ENCODE peak calls at places on chromosomes 13 and 19, in ten cellular contexts. M, I, Y, B, F, P, W, H, S and J are unnamed samples.

GRCh38 chr13:64551755-64552154 is 2678.4 kb downstream of the PCDH9 start:
- DNase-seq in M (no peak), I (no peak), Y (peak; percentile 78), B (no peak), F (no peak), P (no peak), W (no peak), H (peak; percentile 38), S (no peak), J (no peak)

GRCh38 chr13:87138856-87139255 is 532.3 kb upstream of the SLITRK5 start:
- DNase-seq in M (no peak), I (no peak), Y (no peak), B (no peak), F (no peak), P (no peak), W (no peak), H (no peak), S (no peak), J (no peak)

GRCh38 chr19:9945319-9945966 is 9.1 kb upstream of the OLFM2 start:
- DNase-seq in M (peak; percentile 73), I (no peak), Y (peak; percentile 95), B (peak; percentile 20), F (peak; percentile 31), P (peak; percentile 90), W (peak; percentile 92), H (peak; percentile 99), S (peak; percentile 66), J (no peak)

GRCh38 chr19:8811315-8812172 is 20.6 kb downstream of the ZNF558 start:
- DNase-seq in M (no peak), I (no peak), Y (no peak), B (no peak), F (no peak), P (no peak), W (no peak), H (peak; percentile 34), S (no peak), J (no peak)

GRCh38 chr19:6392219-6393073 is 518 bp downstream of the GTF2F1 start:
- DNase-seq in M (no peak), I (no peak), Y (no peak), B (no peak), F (peak; percentile 18), P (no peak), W (no peak), H (no peak), S (no peak), J (no peak)

GRCh38 chr19:10219678-10220077 is 11.5 kb downstream of the S1PR2 start:
- DNase-seq in M (no peak), I (peak; percentile 14), Y (peak; percentile 22), B (no peak), F (peak; percentile 26), P (no peak), W (no peak), H (peak; percentile 64), S (peak; percentile 13), J (no peak)

GRCh38 chr13:29543230-29544215 is 52.0 kb downstream of the SLC7A1 start:
- DNase-seq in M (no peak), I (no peak), Y (no peak), B (no peak), F (no peak), P (no peak), W (no peak), H (peak; percentile 36), S (no peak), J (no peak)

GRCh38 chr19:45782162-45782623 is at the start of gene DMPK:
- DNase-seq in M (no peak), I (no peak), Y (no peak), B (no peak), F (no peak), P (peak; percentile 76), W (peak; percentile 84), H (no peak), S (peak; percentile 43), J (peak; percentile 14)

GRCh38 chr19:45515807-45516401 is 8.6 kb downstream of the VASP start:
- DNase-seq in M (peak; percentile 77), I (no peak), Y (no peak), B (no peak), F (no peak), P (no peak), W (no peak), H (no peak), S (no peak), J (no peak)

GRCh38 chr13:26186995-26187394 is 35.1 kb downstream of the RNF6 start:
- DNase-seq in M (no peak), I (no peak), Y (no peak), B (peak; percentile 19), F (no peak), P (no peak), W (peak; percentile 23), H (peak; percentile 4), S (no peak), J (no peak)

GRCh38 chr19:28285917-28286316 is 927.0 kb downstream of the UQCRFS1 start:
- DNase-seq in M (no peak), I (no peak), Y (no peak), B (no peak), F (no peak), P (no peak), W (no peak), H (no peak), S (no peak), J (no peak)

GRCh38 chr19:46303702-46304397 is 7.0 kb downstream of the HIF3A start:
- DNase-seq in M (peak; percentile 95), I (no peak), Y (peak; percentile 70), B (no peak), F (peak; percentile 96), P (peak; percentile 63), W (peak; percentile 76), H (peak; percentile 74), S (peak; percentile 86), J (peak; percentile 21)

GRCh38 chr13:112556600-112556999 is 31.4 kb downstream of the TUBGCP3 start:
- DNase-seq in M (no peak), I (no peak), Y (no peak), B (no peak), F (no peak), P (no peak), W (no peak), H (no peak), S (no peak), J (no peak)
- H3K36me3 ChIP-seq in M (peaks cover 50% of the 10 kb centered on the region), I (peaks cover 29% of the 10 kb centered on the region), Y (peaks cover 49% of the 10 kb centered on the region), B (no peaks in the 10 kb centered on the region), F (no peaks in the 10 kb centered on the region), P (peaks cover 69% of the 10 kb centered on the region), W (peaks cover 58% of the 10 kb centered on the region), H (peaks cover 25% of the 10 kb centered on the region), S (peaks cover 42% of the 10 kb centered on the region), J (peaks cover 86% of the 10 kb centered on the region)

DNA sequence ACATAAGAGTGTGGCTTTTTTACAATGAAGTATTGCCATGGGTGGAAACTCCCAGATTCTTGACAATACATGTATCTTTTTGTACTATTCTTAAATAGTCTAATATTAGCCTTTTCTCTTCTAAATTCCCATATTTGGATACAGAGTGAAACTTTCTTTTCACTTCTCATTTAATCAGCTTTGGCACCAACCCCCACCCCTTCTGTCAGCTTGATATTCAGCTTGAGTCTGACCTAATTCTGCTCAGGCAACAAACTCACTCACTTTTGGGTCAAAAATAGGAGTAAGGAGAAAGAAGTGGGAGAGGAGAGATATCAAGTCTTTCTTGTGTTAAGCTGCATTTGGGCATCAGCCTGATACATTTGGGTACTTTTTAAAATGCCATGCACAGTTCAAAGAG is 397.5 kb downstream of the COG6 start:
- DNase-seq in M (no peak), I (no peak), Y (no peak), B (no peak), F (no peak), P (no peak), W (no peak), H (no peak), S (no peak), J (no peak)
- H3K27ac ChIP-seq in M (no peak overlapping the region), I (no peak overlapping the region), Y (no peak overlapping the region), B (no peak overlapping the region), F (no peak overlapping the region), P (no peak overlapping the region), W (no peak overlapping the region), H (no peak overlapping the region), S (no peak overlapping the region), J (no peak overlapping the region)

GRCh38 chr19:15239337-15239949 is 7.2 kb upstream of the EPHX3 start:
- DNase-seq in M (no peak), I (no peak), Y (no peak), B (no peak), F (no peak), P (no peak), W (no peak), H (no peak), S (no peak), J (no peak)

GRCh38 chr19:15238639-15239155 is 6.4 kb upstream of the EPHX3 start:
- DNase-seq in M (no peak), I (no peak), Y (no peak), B (no peak), F (no peak), P (no peak), W (no peak), H (no peak), S (no peak), J (no peak)

GRCh38 chr19:15236886-15237285 is 4.6 kb upstream of the EPHX3 start:
- DNase-seq in M (no peak), I (no peak), Y (no peak), B (no peak), F (no peak), P (no peak), W (no peak), H (no peak), S (no peak), J (no peak)

GRCh38 chr19:15235796-15236195 is 3.5 kb upstream of the EPHX3 start:
- DNase-seq in M (no peak), I (no peak), Y (no peak), B (no peak), F (no peak), P (no peak), W (no peak), H (no peak), S (no peak), J (no peak)

DNA sequence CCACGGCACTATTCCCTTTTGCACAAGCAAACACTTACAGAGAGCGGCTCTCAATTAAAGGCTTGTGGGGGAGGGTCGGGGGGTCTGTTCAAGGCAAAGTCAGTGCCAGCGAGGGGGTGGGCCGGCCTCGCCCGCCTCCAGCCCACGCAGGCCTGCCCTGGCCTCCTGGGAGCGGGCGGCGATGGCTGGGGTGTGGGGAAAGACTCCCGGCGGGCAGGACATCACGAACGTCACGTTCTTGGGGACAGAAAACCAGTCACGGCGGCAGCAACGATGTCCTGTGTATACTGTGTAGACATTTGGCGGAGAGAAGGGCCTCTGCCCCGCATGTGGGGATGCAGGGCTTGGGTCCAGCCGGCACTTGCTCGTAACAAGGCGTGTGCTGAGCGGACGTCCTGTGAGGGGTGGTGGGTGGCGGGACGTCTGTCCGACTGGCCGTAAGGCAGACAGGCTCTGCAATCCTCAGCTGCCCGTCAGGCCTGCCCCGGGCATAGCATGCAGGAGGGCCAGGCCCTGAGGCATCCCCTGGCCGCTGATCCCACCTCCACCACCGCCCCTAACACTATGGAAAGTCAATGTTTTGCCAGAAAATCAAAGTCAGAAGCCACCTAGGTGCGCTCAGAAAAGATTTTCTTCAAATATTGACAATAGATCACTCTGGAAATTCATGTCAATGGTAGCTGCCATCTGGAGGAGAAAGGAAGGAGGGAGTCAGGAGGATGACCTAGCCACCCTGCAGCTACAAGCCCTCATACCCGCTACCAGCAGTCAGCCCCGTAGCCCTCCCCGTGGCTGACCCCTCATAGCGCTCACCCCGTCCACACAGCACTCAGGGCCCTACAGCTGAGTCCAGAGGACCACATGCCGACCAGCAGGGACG is 5.8 kb upstream of the EPHX3 start:
- DNase-seq in M (no peak), I (no peak), Y (no peak), B (no peak), F (no peak), P (no peak), W (no peak), H (no peak), S (no peak), J (no peak)
- H3K36me3 ChIP-seq in M (peaks cover 39% of the 10 kb centered on the region), I (peaks cover 25% of the 10 kb centered on the region), Y (peaks cover 62% of the 10 kb centered on the region), B (no peaks in the 10 kb centered on the region), F (no peaks in the 10 kb centered on the region), P (peaks cover 56% of the 10 kb centered on the region), W (peaks cover 75% of the 10 kb centered on the region), H (peaks cover 30% of the 10 kb centered on the region), S (peaks cover 39% of the 10 kb centered on the region), J (peaks cover 62% of the 10 kb centered on the region)

GRCh38 chr19:12955996-12956395 is 1.0 kb downstream of the GADD45GIP1 start:
- DNase-seq in M (no peak), I (no peak), Y (no peak), B (no peak), F (no peak), P (no peak), W (peak; percentile 19), H (no peak), S (no peak), J (no peak)
- H3K27ac ChIP-seq in M (peak overlapping the region; percentile 93), I (no peak overlapping the region), Y (peak overlapping the region; percentile 95), B (peak overlapping the region; percentile 94), F (no peak overlapping the region), P (peak overlapping the region; percentile 96), W (no peak overlapping the region), H (peak overlapping the region; percentile 77), S (peak overlapping the region; percentile 81), J (peak overlapping the region; percentile 90)